ENCODE peak calls at places on chromosomes 1 and 21, in five cellular contexts. S, A, G, Q and B are unnamed samples.

GRCh38 chr1:230877139-230877923 is 9.0 kb upstream of the C1orf198 start:
- DNase-seq in S (no peak), A (no peak), G (peak), Q (no peak), B (no peak)

GRCh38 chr21:44925027-44925755 is 4.5 kb upstream of the ITGB2 start:
- DNase-seq in S (no peak), A (peak), G (no peak), Q (no peak), B (no peak)

GRCh38 chr1:219913005-219913404 is 15.4 kb downstream of the SLC30A10 start:
- DNase-seq in S (no peak), A (no peak), G (no peak), Q (no peak), B (no peak)

GRCh38 chr1:53944469-53945182 is 873 bp downstream of the IFT25 start:
- DNase-seq in S (no peak), A (no peak), G (no peak), Q (no peak), B (no peak)

GRCh38 chr21:7957713-7958064 is 2563.7 kb upstream of the TPTE start:
- DNase-seq in S (no peak), A (no peak), G (no peak), Q (no peak), B (no peak)

GRCh38 chr1:170727953-170728352 is 64.0 kb downstream of the PRRX1 start:
- DNase-seq in S (no peak), A (no peak), G (no peak), Q (no peak), B (no peak)

GRCh38 chr21:31908106-31909031 is 35.5 kb downstream of the HUNK start:
- DNase-seq in S (peak), A (peak), G (no peak), Q (no peak), B (peak)

GRCh38 chr1:162368451-162368850 is 8.2 kb downstream of the SPATA46 start:
- DNase-seq in S (no peak), A (no peak), G (no peak), Q (no peak), B (no peak)

GRCh38 chr1:46190539-46190938 is 7.7 kb downstream of the POMGNT1 start:
- DNase-seq in S (no peak), A (no peak), G (no peak), Q (no peak), B (peak)

GRCh38 chr21:44755227-44755626 is 43.9 kb upstream of the TSPEAR start:
- DNase-seq in S (no peak), A (peak), G (no peak), Q (no peak), B (no peak)

GRCh38 chr1:112542206-112542973 is 33.6 kb downstream of the WNT2B start:
- DNase-seq in S (no peak), A (no peak), G (no peak), Q (no peak), B (no peak)

GRCh38 chr1:239647045-239647444 is 260.7 kb downstream of the CHRM3 start:
- DNase-seq in S (no peak), A (no peak), G (no peak), Q (no peak), B (no peak)

GRCh38 chr1:47524272-47524671 is 86.4 kb downstream of the FOXD2 start:
- DNase-seq in S (no peak), A (no peak), G (no peak), Q (no peak), B (no peak)

GRCh38 chr1:33637846-33638440 is 165.5 kb downstream of the ZSCAN20 start:
- DNase-seq in S (no peak), A (no peak), G (no peak), Q (no peak), B (no peak)

GRCh38 chr1:178407662-178408061 is 89.1 kb downstream of the CLEC20A start:
- DNase-seq in S (no peak), A (no peak), G (no peak), Q (no peak), B (no peak)

GRCh38 chr1:176165573-176165972 is 41.5 kb downstream of the COP1 start:
- DNase-seq in S (no peak), A (no peak), G (no peak), Q (no peak), B (no peak)

GRCh38 chr21:41358193-41359166 is 3.3 kb upstream of the MX2 start:
- DNase-seq in S (no peak), A (no peak), G (no peak), Q (no peak), B (peak)

GRCh38 chr1:159188375-159188788 is 16.3 kb upstream of the ACKR1 start:
- DNase-seq in S (peak), A (peak), G (no peak), Q (no peak), B (peak)

GRCh38 chr1:70140343-70140742 is 65.0 kb downstream of the LRRC40 start:
- DNase-seq in S (no peak), A (no peak), G (peak), Q (no peak), B (no peak)

GRCh38 chr1:56355918-56356317 is 223.4 kb downstream of the PLPP3 start:
- DNase-seq in S (no peak), A (no peak), G (no peak), Q (no peak), B (no peak)

GRCh38 chr1:162003825-162004205 is 19.9 kb downstream of the OLFML2B start:
- DNase-seq in S (no peak), A (peak), G (peak), Q (no peak), B (no peak)

GRCh38 chr1:156795787-156796186 is 20.9 kb downstream of the SH2D2A start:
- DNase-seq in S (no peak), A (no peak), G (no peak), Q (no peak), B (no peak)

GRCh38 chr1:17212487-17213121 is 7.7 kb downstream of the PADI1 start:
- DNase-seq in S (peak), A (no peak), G (peak), Q (peak), B (no peak)

GRCh38 chr1:37177230-37177864 is 143.0 kb upstream of the GRIK3 start:
- DNase-seq in S (peak), A (peak), G (no peak), Q (no peak), B (no peak)

GRCh38 chr1:202567747-202568146 is 142.5 kb downstream of the SYT2 start:
- DNase-seq in S (no peak), A (no peak), G (peak), Q (no peak), B (no peak)

GRCh38 chr21:38773108-38774061 is 32.3 kb upstream of the ETS2 start:
- DNase-seq in S (no peak), A (peak), G (peak), Q (no peak), B (no peak)

GRCh38 chr1:111507411-111508201 is 4.2 kb upstream of the ADORA3 start:
- DNase-seq in S (peak), A (peak), G (peak), Q (peak), B (peak)

GRCh38 chr1:201361652-201362504 is 15.6 kb downstream of the TNNT2 start:
- DNase-seq in S (peak), A (peak), G (peak), Q (no peak), B (no peak)

GRCh38 chr1:84117868-84118267 is 26.2 kb upstream of the PRKACB start:
- DNase-seq in S (no peak), A (no peak), G (peak), Q (no peak), B (no peak)